ENCODE peak calls at places on chromosomes 6 and 20, in six cellular contexts. X, K, C, V, L and B are unnamed samples.

GRCh38 chr20:20489623-20490341 is 121.9 kb downstream of the INSM1 start:
- DNase-seq in L (no peak), C (no peak), K (no peak), X (no peak), V (no peak), B (no peak)

GRCh38 chr6:144898052-144898689 is 613.0 kb downstream of the UTRN start:
- DNase-seq in X (peak; percentile 5), C (no peak), V (no peak), K (no peak), L (no peak), B (no peak)

GRCh38 chr6:167683028-167683862 is 143.5 kb upstream of the AFDN start:
- DNase-seq in V (no peak), X (peak; percentile 95), K (peak; percentile 80), C (no peak), L (no peak), B (no peak)

GRCh38 chr6:129598244-129599187 is 111.5 kb downstream of the ARHGAP18 start:
- DNase-seq in K (no peak), C (no peak), X (peak; percentile 88), L (peak; percentile 11), V (no peak), B (peak; percentile 32)

GRCh38 chr6:55869731-55870130 is 5.7 kb downstream of the BMP5 start:
- DNase-seq in X (no peak), C (no peak), L (no peak), K (no peak), V (no peak), B (no peak)

GRCh38 chr6:33950891-33951889 is 147.4 kb upstream of the MLN start:
- DNase-seq in K (no peak), L (no peak), V (no peak), X (no peak), C (no peak), B (no peak)

GRCh38 chr20:48919336-48919881 is 2.1 kb upstream of the ARFGEF2 start:
- DNase-seq in L (no peak), X (no peak), K (no peak), C (no peak), V (no peak), B (no peak)

GRCh38 chr20:25247100-25247665 is 702 bp upstream of the PYGB start:
- DNase-seq in L (peak; percentile 52), K (peak; percentile 58), X (peak; percentile 72), V (no peak), C (no peak), B (no peak)

GRCh38 chr6:120587381-120587780 is 746.9 kb downstream of the TBC1D32 start:
- DNase-seq in X (no peak), L (no peak), V (no peak), K (no peak), C (no peak), B (no peak)

GRCh38 chr6:25229671-25230321 is 49.4 kb upstream of the CARMIL1 start:
- DNase-seq in L (no peak), V (no peak), K (no peak), C (no peak), X (peak; percentile 70), B (no peak)

GRCh38 chr20:63280929-63281545 is 8.4 kb downstream of the ARFGAP1 start:
- DNase-seq in C (no peak), L (no peak), X (no peak), V (no peak), K (no peak), B (no peak)

GRCh38 chr6:42315991-42316378 is 98.3 kb upstream of the MRPS10 start:
- DNase-seq in X (peak; percentile 88), L (no peak), V (no peak), K (no peak), C (no peak), B (no peak)

GRCh38 chr6:134464690-134465411 is 146.9 kb upstream of the SGK1 start:
- DNase-seq in V (no peak), L (no peak), C (no peak), K (no peak), X (peak; percentile 46), B (no peak)

GRCh38 chr20:51460569-51461265 is 81.8 kb downstream of the NFATC2 start:
- DNase-seq in X (no peak), C (no peak), K (no peak), V (no peak), L (no peak), B (no peak)

GRCh38 chr20:31987744-31988143 is 19.8 kb downstream of the XKR7 start:
- DNase-seq in K (no peak), L (no peak), V (no peak), C (no peak), X (no peak), B (no peak)

GRCh38 chr6:21846541-21847451 is 253.2 kb downstream of the SOX4 start:
- DNase-seq in X (peak; percentile 11), K (no peak), L (peak; percentile 68), V (no peak), C (no peak), B (no peak)

GRCh38 chr20:4112490-4113420 is 97.4 kb upstream of the RNF24 start:
- DNase-seq in L (no peak), V (no peak), X (peak; percentile 85), K (no peak), C (no peak), B (peak; percentile 48)

GRCh38 chr20:59780494-59781185 is 152.8 kb downstream of the SYCP2 start:
- DNase-seq in C (no peak), L (no peak), V (no peak), K (no peak), X (no peak), B (no peak)

GRCh38 chr6:111258615-111259088 is 171.3 kb downstream of the SLC16A10 start:
- DNase-seq in L (no peak), X (peak; percentile 54), V (no peak), C (no peak), K (no peak), B (no peak)

GRCh38 chr20:52585333-52585732 is 386.8 kb upstream of the TSHZ2 start:
- DNase-seq in C (no peak), K (no peak), L (no peak), X (no peak), V (no peak), B (no peak)

GRCh38 chr20:18813483-18813882 is at the start of gene SCP2D1:
- DNase-seq in V (no peak), L (no peak), X (no peak), C (no peak), K (no peak), B (no peak)

GRCh38 chr6:118893095-118893881 is 664 bp upstream of the ASF1A start:
- DNase-seq in V (no peak), K (no peak), X (peak; percentile 78), C (no peak), L (peak; percentile 20), B (peak; percentile 47)

GRCh38 chr6:56047931-56048520 is 172.6 kb upstream of the BMP5 start:
- DNase-seq in C (no peak), K (no peak), L (no peak), X (no peak), V (no peak), B (no peak)

GRCh38 chr20:58141496-58141895 is 87.0 kb downstream of the ANKRD60 start:
- DNase-seq in L (no peak), C (no peak), K (peak; percentile 44), V (no peak), X (no peak), B (no peak)

GRCh38 chr6:111824608-111825337 is 48.5 kb downstream of the FYN start:
- DNase-seq in C (no peak), K (no peak), L (no peak), V (no peak), X (peak; percentile 22), B (no peak)

GRCh38 chr6:149648148-149649145 is at the start of gene KATNA1:
- DNase-seq in K (peak; percentile 75), C (peak; percentile 74), X (peak; percentile 76), V (peak; percentile 72), L (peak; percentile 88), B (peak; percentile 93)

GRCh38 chr20:59255256-59255655 is 45.2 kb upstream of the EDN3 start:
- DNase-seq in C (no peak), L (no peak), V (no peak), X (no peak), K (no peak), B (no peak)

GRCh38 chr6:50826803-50827202 is 8.1 kb downstream of the TFAP2B start:
- DNase-seq in L (no peak), X (no peak), C (no peak), V (no peak), K (no peak), B (no peak)

GRCh38 chr6:156980948-156981347 is 203.8 kb downstream of the ARID1B start:
- DNase-seq in V (no peak), L (no peak), K (no peak), C (no peak), X (no peak), B (no peak)

GRCh38 chr20:16283978-16284377 is 289.3 kb downstream of the KIF16B start:
- DNase-seq in C (no peak), V (no peak), X (no peak), K (no peak), L (no peak), B (no peak)

GRCh38 chr6:21949211-21949801 is 347.5 kb downstream of the PRL start:
- DNase-seq in L (no peak), V (no peak), X (no peak), C (no peak), K (no peak), B (no peak)

GRCh38 chr6:63923139-63923739 is 287.6 kb downstream of the PHF3 start:
- DNase-seq in V (no peak), L (no peak), K (no peak), C (no peak), X (peak; percentile 62), B (peak; percentile 19)

GRCh38 chr6:14930366-14930989 is 315.4 kb upstream of the JARID2 start:
- DNase-seq in V (no peak), C (no peak), K (no peak), X (no peak), L (no peak), B (no peak)